ENCODE peak calls at places on chromosomes 4 and X, in five cellular contexts. One of them, this sample, is unnamed.

GRCh38 chr4:176123710-176124407 is 58.2 kb downstream of the WDR17 start:
- DNase-seq in trophoblast cell: peak; percentile 10
- DNase-seq in neuronal stem cell: peak; percentile 6
- DNase-seq in mesenchymal stem cell: peak; percentile 20
- DNase-seq in H1: no peak
- DNase-seq in this sample: peak; percentile 56

GRCh38 chr4:94168321-94168720 is 39.3 kb upstream of the SMARCAD1 start:
- DNase-seq in neuronal stem cell: no peak
- DNase-seq in mesenchymal stem cell: no peak
- DNase-seq in trophoblast cell: no peak
- DNase-seq in H1: no peak
- DNase-seq in this sample: no peak

GRCh38 chrX:12977761-12978204 is 2.9 kb downstream of the TMSB4X start:
- DNase-seq in neuronal stem cell: no peak
- DNase-seq in mesenchymal stem cell: no peak
- DNase-seq in trophoblast cell: no peak
- DNase-seq in H1: no peak
- DNase-seq in this sample: no peak

GRCh38 chrX:109954333-109954732 is 48.6 kb upstream of the TMEM164 start:
- DNase-seq in H1: no peak
- DNase-seq in mesenchymal stem cell: no peak
- DNase-seq in neuronal stem cell: no peak
- DNase-seq in trophoblast cell: no peak
- DNase-seq in this sample: no peak

GRCh38 chr4:157818946-157819692 is 353.7 kb downstream of the GASK1B start:
- DNase-seq in mesenchymal stem cell: no peak
- DNase-seq in trophoblast cell: no peak
- DNase-seq in H1: no peak
- DNase-seq in neuronal stem cell: no peak
- DNase-seq in this sample: no peak

GRCh38 chrX:96563663-96564062 is 121.0 kb upstream of the DIAPH2 start:
- DNase-seq in H1: no peak
- DNase-seq in trophoblast cell: no peak
- DNase-seq in neuronal stem cell: no peak
- DNase-seq in mesenchymal stem cell: peak; percentile 81
- DNase-seq in this sample: no peak

GRCh38 chr4:121860121-121860520 is 10.2 kb downstream of the BBS7 start:
- DNase-seq in H1: no peak
- DNase-seq in neuronal stem cell: no peak
- DNase-seq in trophoblast cell: no peak
- DNase-seq in mesenchymal stem cell: no peak
- DNase-seq in this sample: no peak

GRCh38 chr4:142100941-142101340 is 464.6 kb downstream of the IL15 start:
- DNase-seq in H1: no peak
- DNase-seq in neuronal stem cell: no peak
- DNase-seq in mesenchymal stem cell: no peak
- DNase-seq in trophoblast cell: no peak
- DNase-seq in this sample: no peak

GRCh38 chrX:85992811-85993229 is 54.5 kb downstream of the CHM start:
- DNase-seq in trophoblast cell: no peak
- DNase-seq in neuronal stem cell: no peak
- DNase-seq in H1: no peak
- DNase-seq in mesenchymal stem cell: peak; percentile 46
- DNase-seq in this sample: no peak

GRCh38 chr4:185711764-185712163 is 100.2 kb downstream of the SORBS2 start:
- DNase-seq in H1: no peak
- DNase-seq in trophoblast cell: no peak
- DNase-seq in neuronal stem cell: no peak
- DNase-seq in mesenchymal stem cell: peak; percentile 12
- DNase-seq in this sample: no peak

GRCh38 chrX:120358687-120359086 is 3.2 kb upstream of the ATP1B4 start:
- DNase-seq in mesenchymal stem cell: no peak
- DNase-seq in trophoblast cell: no peak
- DNase-seq in neuronal stem cell: no peak
- DNase-seq in H1: no peak
- DNase-seq in this sample: no peak

GRCh38 chr4:120731561-120731960 is 191.0 kb downstream of the PRDM5 start:
- DNase-seq in trophoblast cell: peak; percentile 16
- DNase-seq in H1: no peak
- DNase-seq in neuronal stem cell: no peak
- DNase-seq in mesenchymal stem cell: peak; percentile 5
- DNase-seq in this sample: no peak

GRCh38 chr4:138182838-138183426 is 59.2 kb downstream of the SLC7A11 start:
- DNase-seq in mesenchymal stem cell: peak; percentile 72
- DNase-seq in neuronal stem cell: peak; percentile 37
- DNase-seq in H1: no peak
- DNase-seq in trophoblast cell: peak; percentile 16
- DNase-seq in this sample: no peak

GRCh38 chr4:153013202-153013988 is 77.3 kb downstream of the FHDC1 start:
- DNase-seq in neuronal stem cell: no peak
- DNase-seq in trophoblast cell: no peak
- DNase-seq in mesenchymal stem cell: no peak
- DNase-seq in H1: no peak
- DNase-seq in this sample: no peak

GRCh38 chrX:74464722-74465121 is 43.4 kb downstream of the SLC16A2 start:
- DNase-seq in trophoblast cell: no peak
- DNase-seq in mesenchymal stem cell: no peak
- DNase-seq in neuronal stem cell: no peak
- DNase-seq in H1: no peak
- DNase-seq in this sample: no peak

GRCh38 chrX:13341491-13342101 is 21.7 kb upstream of the ATXN3L start:
- DNase-seq in trophoblast cell: no peak
- DNase-seq in mesenchymal stem cell: no peak
- DNase-seq in H1: no peak
- DNase-seq in neuronal stem cell: no peak
- DNase-seq in this sample: no peak

GRCh38 chr4:185592438-185592837 is 57.1 kb upstream of the PDLIM3 start:
- DNase-seq in H1: no peak
- DNase-seq in trophoblast cell: no peak
- DNase-seq in neuronal stem cell: no peak
- DNase-seq in mesenchymal stem cell: no peak
- DNase-seq in this sample: no peak

GRCh38 chrX:49844622-49845021 is 15.5 kb downstream of the PAGE4 start:
- DNase-seq in trophoblast cell: no peak
- DNase-seq in neuronal stem cell: no peak
- DNase-seq in mesenchymal stem cell: no peak
- DNase-seq in H1: no peak
- DNase-seq in this sample: no peak

GRCh38 chrX:136577562-136577961 is 45.5 kb downstream of the VGLL1 start:
- DNase-seq in mesenchymal stem cell: peak; percentile 26
- DNase-seq in neuronal stem cell: peak; percentile 9
- DNase-seq in H1: peak; percentile 60
- DNase-seq in trophoblast cell: peak; percentile 33
- DNase-seq in this sample: peak; percentile 64

GRCh38 chr4:37389967-37390580 is 145.5 kb downstream of the NWD2 start:
- DNase-seq in mesenchymal stem cell: peak; percentile 54
- DNase-seq in H1: no peak
- DNase-seq in neuronal stem cell: peak; percentile 31
- DNase-seq in trophoblast cell: peak; percentile 56
- DNase-seq in this sample: no peak

DNA sequence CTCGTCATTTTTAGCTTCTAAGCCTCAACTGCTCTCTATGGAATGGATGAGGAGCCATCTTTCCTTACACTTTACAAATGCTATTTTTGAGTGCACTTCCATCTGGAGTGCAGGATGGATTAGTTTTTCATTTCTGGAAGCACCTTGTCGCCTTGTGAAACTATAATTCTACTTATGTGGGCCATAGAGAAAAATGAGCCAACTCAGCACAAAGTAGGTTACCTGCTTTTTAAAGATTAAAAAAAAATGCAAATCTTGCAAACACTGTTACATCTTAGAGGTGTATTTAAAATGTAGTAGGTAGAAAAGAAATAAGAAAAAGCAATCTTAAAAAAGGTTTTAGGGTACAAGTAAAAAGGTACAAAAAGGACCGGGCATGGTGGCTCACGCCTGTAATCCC is 10.9 kb downstream of the BOD1L1 start:
- DNase-seq in trophoblast cell: no peak
- DNase-seq in neuronal stem cell: no peak
- DNase-seq in mesenchymal stem cell: no peak
- DNase-seq in H1: no peak
- DNase-seq in this sample: no peak
- H2BK12ac ChIP-seq in trophoblast cell: no peak overlapping the region
- H2BK12ac ChIP-seq in neuronal stem cell: no peak overlapping the region
- H2BK12ac ChIP-seq in mesenchymal stem cell: no peak overlapping the region
- H2BK12ac ChIP-seq in H1: no peak overlapping the region
- H2BK12ac ChIP-seq in this sample: no peak overlapping the region

DNA sequence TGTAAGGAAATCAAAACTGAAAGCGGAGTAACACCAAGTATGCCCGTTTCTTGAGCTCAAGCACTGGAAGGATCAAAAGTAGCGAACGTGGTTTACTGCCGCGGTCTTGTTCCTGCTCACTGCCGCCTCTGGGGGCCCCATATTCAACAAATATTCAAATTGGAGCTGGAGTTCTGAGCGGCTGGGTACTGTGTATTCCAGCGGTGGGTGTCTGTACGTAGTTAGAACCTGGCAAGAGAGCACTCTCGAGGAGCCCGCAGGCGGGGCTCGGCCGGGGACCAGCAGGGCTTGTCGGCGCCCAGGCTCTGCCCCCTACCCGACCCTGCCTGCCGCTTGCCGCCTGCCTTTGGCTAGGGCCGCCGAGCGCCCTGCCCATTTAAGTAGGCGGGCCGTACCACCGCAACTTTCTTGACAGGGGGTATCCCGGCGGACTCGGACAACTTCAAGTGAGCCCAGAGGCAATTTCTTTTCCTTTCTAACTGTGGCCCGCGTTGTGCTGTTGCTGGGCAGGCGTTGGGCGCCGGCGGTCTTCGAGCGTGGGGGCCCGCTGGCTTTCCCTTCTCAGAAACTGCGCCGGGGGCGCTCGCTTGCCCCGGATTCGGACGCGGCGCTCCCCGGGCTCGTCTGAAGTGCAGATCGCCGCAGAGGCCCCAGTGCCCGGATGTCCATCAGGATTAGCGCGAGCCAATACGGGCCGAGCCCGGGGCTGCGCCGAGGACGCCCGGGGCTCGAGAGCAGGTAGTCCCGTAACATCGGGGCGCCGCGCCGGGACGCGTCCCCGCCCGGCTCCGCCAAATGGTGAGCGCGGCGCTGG is 71.9 kb downstream of the AFF1 start:
- DNase-seq in H1: peak; percentile 93
- DNase-seq in neuronal stem cell: peak; percentile 97
- DNase-seq in trophoblast cell: peak; percentile 88
- DNase-seq in mesenchymal stem cell: peak; percentile 95
- DNase-seq in this sample: peak; percentile 94
- H2BK12ac ChIP-seq in H1: no peak overlapping the region
- H2BK12ac ChIP-seq in neuronal stem cell: no peak overlapping the region
- H2BK12ac ChIP-seq in trophoblast cell: peak overlapping the region; percentile 63
- H2BK12ac ChIP-seq in mesenchymal stem cell: peak overlapping the region; percentile 93
- H2BK12ac ChIP-seq in this sample: no peak overlapping the region

GRCh38 chr4:173515458-173515857 is 14.6 kb downstream of the HAND2 start:
- DNase-seq in neuronal stem cell: no peak
- DNase-seq in mesenchymal stem cell: no peak
- DNase-seq in H1: no peak
- DNase-seq in trophoblast cell: no peak
- DNase-seq in this sample: no peak
- H2BK12ac ChIP-seq in neuronal stem cell: no peak overlapping the region
- H2BK12ac ChIP-seq in mesenchymal stem cell: peak overlapping the region; percentile 99
- H2BK12ac ChIP-seq in H1: no peak overlapping the region
- H2BK12ac ChIP-seq in trophoblast cell: no peak overlapping the region
- H2BK12ac ChIP-seq in this sample: no peak overlapping the region

GRCh38 chr4:126124817-126125216 is 810.1 kb downstream of the FAT4 start:
- DNase-seq in trophoblast cell: no peak
- DNase-seq in neuronal stem cell: no peak
- DNase-seq in mesenchymal stem cell: no peak
- DNase-seq in H1: no peak
- DNase-seq in this sample: no peak

GRCh38 chr4:126130200-126130599 is 815.4 kb downstream of the FAT4 start:
- DNase-seq in trophoblast cell: no peak
- DNase-seq in H1: no peak
- DNase-seq in neuronal stem cell: no peak
- DNase-seq in mesenchymal stem cell: no peak
- DNase-seq in this sample: no peak
- H2BK12ac ChIP-seq in trophoblast cell: no peak overlapping the region
- H2BK12ac ChIP-seq in H1: no peak overlapping the region
- H2BK12ac ChIP-seq in neuronal stem cell: no peak overlapping the region
- H2BK12ac ChIP-seq in mesenchymal stem cell: no peak overlapping the region
- H2BK12ac ChIP-seq in this sample: no peak overlapping the region

GRCh38 chr4:128525939-128526630 is 238.5 kb upstream of the PGRMC2 start:
- DNase-seq in neuronal stem cell: no peak
- DNase-seq in H1: no peak
- DNase-seq in mesenchymal stem cell: peak; percentile 57
- DNase-seq in trophoblast cell: peak; percentile 59
- DNase-seq in this sample: no peak

GRCh38 chr4:128528793-128529553 is 241.4 kb upstream of the PGRMC2 start:
- DNase-seq in neuronal stem cell: peak; percentile 49
- DNase-seq in trophoblast cell: peak; percentile 89
- DNase-seq in mesenchymal stem cell: peak; percentile 94
- DNase-seq in H1: no peak
- DNase-seq in this sample: peak; percentile 64

GRCh38 chr4:128528177-128528576 is 240.6 kb upstream of the PGRMC2 start:
- DNase-seq in H1: no peak
- DNase-seq in trophoblast cell: no peak
- DNase-seq in mesenchymal stem cell: peak; percentile 6
- DNase-seq in neuronal stem cell: no peak
- DNase-seq in this sample: no peak

GRCh38 chr4:128525387-128525786 is 237.8 kb upstream of the PGRMC2 start:
- DNase-seq in mesenchymal stem cell: peak; percentile 55
- DNase-seq in trophoblast cell: peak; percentile 19
- DNase-seq in H1: no peak
- DNase-seq in neuronal stem cell: no peak
- DNase-seq in this sample: no peak

GRCh38 chr4:128527356-128527755 is 239.7 kb upstream of the PGRMC2 start:
- DNase-seq in trophoblast cell: peak; percentile 62
- DNase-seq in mesenchymal stem cell: no peak
- DNase-seq in H1: no peak
- DNase-seq in neuronal stem cell: no peak
- DNase-seq in this sample: no peak
- H2BK12ac ChIP-seq in trophoblast cell: no peak overlapping the region
- H2BK12ac ChIP-seq in mesenchymal stem cell: no peak overlapping the region
- H2BK12ac ChIP-seq in H1: no peak overlapping the region
- H2BK12ac ChIP-seq in neuronal stem cell: no peak overlapping the region
- H2BK12ac ChIP-seq in this sample: no peak overlapping the region

GRCh38 chr4:135144498-135144897 is 942.9 kb upstream of the PABPC4L start:
- DNase-seq in mesenchymal stem cell: no peak
- DNase-seq in trophoblast cell: no peak
- DNase-seq in H1: no peak
- DNase-seq in neuronal stem cell: no peak
- DNase-seq in this sample: no peak
- H2BK12ac ChIP-seq in mesenchymal stem cell: no peak overlapping the region
- H2BK12ac ChIP-seq in trophoblast cell: no peak overlapping the region
- H2BK12ac ChIP-seq in H1: no peak overlapping the region
- H2BK12ac ChIP-seq in neuronal stem cell: no peak overlapping the region
- H2BK12ac ChIP-seq in this sample: no peak overlapping the region

This sample was measured in H9.